ENCODE peak calls at places on chromosomes 12 and 14, in four cellular contexts. V is WTC11; Q is stimulated activated naive CD4-positive, alpha-beta T cell treated with Interleukin-2 at 50 U/mL for 16 hours; Z is H1. H is an unnamed sample.

GRCh38 chr12:114628199-114628598 is 55.8 kb downstream of the TBX3 start:
- DNase-seq in V (no peak), Q (no peak), Z (no peak), H (no peak)

GRCh38 chr12:94867066-94867855 is 136.2 kb downstream of the NDUFA12 start:
- DNase-seq in V (no peak), Q (no peak), Z (no peak), H (no peak)

GRCh38 chr14:52051251-52051650 is 17.6 kb downstream of the NID2 start:
- DNase-seq in V (no peak), Q (no peak), Z (no peak), H (no peak)

GRCh38 chr14:31024042-31024480 is 1.4 kb upstream of the AP4S1 start:
- DNase-seq in V (no peak), Q (no peak), Z (no peak), H (no peak)

GRCh38 chr14:100078216-100078780 is 13.1 kb downstream of the EVL start:
- DNase-seq in V (no peak), Q (no peak), Z (no peak), H (no peak)

GRCh38 chr12:107328442-107329133 is 235.2 kb upstream of the CRY1 start:
- DNase-seq in V (no peak), Q (no peak), Z (no peak), H (no peak)

GRCh38 chr14:61420326-61420725 is 98.9 kb downstream of the PRKCH start:
- DNase-seq in V (no peak), Q (peak; percentile 24), Z (peak; percentile 31), H (no peak)

GRCh38 chr12:54352891-54353874 is 11.1 kb downstream of the GPR84 start:
- DNase-seq in V (no peak), Q (no peak), Z (no peak), H (no peak)

GRCh38 chr12:122825773-122826724 is 9.2 kb upstream of the HIP1R start:
- DNase-seq in V (no peak), Q (no peak), Z (no peak), H (no peak)

GRCh38 chr12:101539148-101539547 is 55.6 kb upstream of the MYBPC1 start:
- DNase-seq in V (no peak), Q (no peak), Z (no peak), H (no peak)

H was measured in AG04449.